ENCODE peak calls at places on chromosomes 6 and 20, in five cellular contexts. E, K, B, V and J are unnamed samples.

GRCh38 chr20:40683221-40683893 is 5.7 kb downstream of the MAFB start:
- ATAC-seq in E (no peak), K (no peak), B (no peak), V (no peak), J (peak; percentile 34)

GRCh38 chr6:152248987-152249386 is 388.2 kb downstream of the SYNE1 start:
- ATAC-seq in E (no peak), K (no peak), B (no peak), V (no peak), J (no peak)

GRCh38 chr6:165621950-165622349 is 41.1 kb downstream of the PDE10A start:
- ATAC-seq in E (no peak), K (no peak), B (no peak), V (no peak), J (no peak)

GRCh38 chr6:26502169-26502568 is 2.1 kb downstream of the BTN1A1 start:
- ATAC-seq in E (peak; percentile 63), K (peak; percentile 93), B (peak; percentile 75), V (no peak), J (no peak)

GRCh38 chr20:6680854-6681253 is 86.6 kb upstream of the BMP2 start:
- ATAC-seq in E (no peak), K (peak; percentile 54), B (no peak), V (no peak), J (no peak)

GRCh38 chr6:19349429-19349828 is 487.7 kb upstream of the ID4 start:
- ATAC-seq in E (no peak), K (no peak), B (no peak), V (no peak), J (no peak)

GRCh38 chr6:36577298-36577697 is 16.9 kb upstream of the SRSF3 start:
- ATAC-seq in E (peak; percentile 13), K (no peak), B (peak; percentile 7), V (peak; percentile 85), J (peak; percentile 46)

GRCh38 chr6:42394881-42395620 is 56.7 kb downstream of the TRERF1 start:
- ATAC-seq in E (no peak), K (no peak), B (no peak), V (peak; percentile 58), J (no peak)

GRCh38 chr20:25464501-25465204 is 57.2 kb downstream of the GINS1 start:
- ATAC-seq in E (no peak), K (no peak), B (no peak), V (no peak), J (no peak)

GRCh38 chr20:17399303-17399985 is 131.7 kb downstream of the BFSP1 start:
- ATAC-seq in E (no peak), K (no peak), B (no peak), V (no peak), J (no peak)
- TF ChIP-seq EP300 in E (no peak), K (no peak), B (no peak), V (no peak), J (no peak)

DNA sequence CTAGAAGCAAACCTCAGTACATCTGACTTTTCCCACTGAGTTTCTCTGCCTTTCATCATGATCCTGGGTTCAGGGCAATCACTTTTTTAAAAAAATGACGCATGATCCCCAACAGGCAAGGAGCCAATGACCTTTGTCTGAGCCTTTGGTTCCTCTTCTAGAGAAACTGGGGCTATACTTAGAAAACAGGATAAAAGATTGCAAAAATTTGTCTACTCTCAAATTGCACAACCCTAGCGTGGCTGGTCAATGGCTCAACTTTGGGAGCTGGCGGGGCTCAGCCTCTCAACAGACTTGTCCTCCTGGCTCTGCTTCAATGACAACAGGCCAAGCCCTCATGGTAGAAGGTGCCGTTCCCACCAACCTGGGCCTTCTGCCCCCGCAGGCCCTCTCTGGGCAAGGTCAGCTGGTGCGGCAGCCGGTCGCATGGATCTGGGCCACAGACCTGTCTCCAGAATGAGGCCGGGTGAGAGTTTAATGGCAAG is 48.7 kb downstream of the PDYN start:
- ATAC-seq in E (no peak), K (no peak), B (no peak), V (peak; percentile 61), J (peak; percentile 66)
- TF ChIP-seq POLR2AphosphoS5 in E (no peak), K (no peak), B (no peak), V (peak; percentile 90), J (peak; percentile 37)

GRCh38 chr6:11317885-11318771 is 85.7 kb upstream of the NEDD9 start:
- ATAC-seq in E (peak; percentile 83), K (peak; percentile 83), B (no peak), V (peak; percentile 59), J (peak; percentile 86)

GRCh38 chr6:11311970-11312369 is 79.5 kb upstream of the NEDD9 start:
- ATAC-seq in E (no peak), K (no peak), B (no peak), V (no peak), J (no peak)

GRCh38 chr6:11318835-11319813 is 86.7 kb upstream of the NEDD9 start:
- ATAC-seq in E (no peak), K (no peak), B (no peak), V (no peak), J (no peak)

GRCh38 chr6:11313207-11313606 is 80.7 kb upstream of the NEDD9 start:
- ATAC-seq in E (no peak), K (no peak), B (no peak), V (no peak), J (no peak)

DNA sequence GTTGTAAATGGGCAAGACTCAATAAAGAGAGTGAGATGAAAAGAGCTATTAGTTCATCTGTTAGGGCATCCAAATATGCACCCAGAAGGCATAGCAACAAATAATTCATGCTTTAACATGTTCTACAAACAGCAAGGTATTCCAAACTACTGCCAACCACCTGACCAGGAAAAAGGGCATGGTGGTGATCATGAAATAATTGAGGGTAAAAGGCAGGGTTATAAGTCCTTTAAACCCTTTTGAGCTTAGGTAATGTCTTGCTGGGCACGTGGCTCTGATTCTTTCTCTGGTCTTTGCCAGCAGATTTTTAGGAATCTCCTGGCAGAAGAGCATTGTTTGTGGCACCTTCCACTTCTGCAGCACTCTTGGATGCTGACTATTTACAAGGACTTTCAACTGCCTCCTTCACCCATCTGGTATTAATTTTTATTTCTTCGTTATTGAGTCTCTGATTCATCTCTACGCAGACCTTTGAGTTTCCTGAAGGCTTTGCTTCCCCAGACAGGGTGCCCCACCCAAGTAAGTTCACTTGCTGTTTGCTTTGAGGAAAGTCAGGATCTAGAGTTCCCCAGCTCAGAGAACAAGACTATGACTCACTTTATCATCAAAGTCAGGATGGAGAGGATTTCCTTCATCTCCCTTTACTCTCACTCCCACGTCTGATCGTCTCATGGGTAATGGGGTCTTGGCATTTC is 83.4 kb upstream of the NEDD9 start:
- ATAC-seq in E (no peak), K (no peak), B (no peak), V (no peak), J (peak; percentile 59)
- TF ChIP-seq EP300 in E (no peak), K (no peak), B (no peak), V (peak; percentile 43), J (no peak)

DNA sequence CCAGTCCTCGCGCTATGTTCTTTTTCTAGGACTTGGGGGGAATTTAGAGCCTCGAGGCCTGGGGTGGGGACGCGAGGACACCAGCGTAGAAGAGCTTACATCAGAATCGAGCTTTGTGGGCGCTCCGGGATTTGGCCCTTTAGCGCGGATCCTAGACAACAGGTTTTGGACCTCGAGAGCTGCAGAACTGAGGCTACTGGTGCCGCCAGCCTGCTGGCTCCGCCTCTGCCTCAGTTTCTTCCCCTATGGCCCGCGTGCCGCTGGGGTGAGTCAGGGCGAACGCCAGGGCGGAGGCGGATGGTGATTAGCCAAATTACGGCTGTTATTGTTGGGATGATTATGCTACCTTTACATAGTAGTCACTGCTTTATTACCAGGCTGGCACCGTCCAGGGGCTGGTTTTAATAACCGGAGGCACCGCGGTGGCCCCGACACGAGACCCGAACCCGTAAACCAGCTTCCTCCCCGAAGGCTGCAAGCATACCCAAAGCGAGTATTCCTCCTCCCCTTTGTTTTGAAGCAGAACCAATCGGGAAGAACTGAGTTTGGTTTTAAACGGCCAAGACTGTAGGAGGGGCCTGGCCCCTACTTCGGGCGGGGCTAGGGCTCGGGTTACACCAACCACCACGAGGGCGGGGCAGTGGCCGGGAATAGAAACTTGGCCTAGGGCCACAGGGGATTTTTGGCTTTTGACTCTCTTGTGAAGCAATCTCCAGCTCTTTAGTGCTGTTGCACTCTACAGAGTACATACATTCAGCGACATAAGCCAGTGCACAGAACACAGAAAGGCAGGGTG is 639 bp upstream of the GTPBP2 start:
- ATAC-seq in E (peak; percentile 86), K (peak; percentile 86), B (peak; percentile 75), V (peak; percentile 96), J (peak; percentile 88)
- TF ChIP-seq POLR2AphosphoS5 in E (peak; percentile 86), K (peak; percentile 89), B (peak; percentile 90), V (peak; percentile 77), J (peak; percentile 80)

GRCh38 chr20:53597085-53597482 is 3.4 kb upstream of the ZNF217 start:
- ATAC-seq in E (no peak), K (no peak), B (no peak), V (no peak), J (no peak)

GRCh38 chr20:53597521-53598120 is 4.0 kb upstream of the ZNF217 start:
- ATAC-seq in E (no peak), K (no peak), B (no peak), V (no peak), J (no peak)

GRCh38 chr20:53598140-53599038 is 4.8 kb upstream of the ZNF217 start:
- ATAC-seq in E (no peak), K (peak; percentile 42), B (no peak), V (no peak), J (no peak)

GRCh38 chr20:53595018-53595378 is 1.4 kb upstream of the ZNF217 start:
- ATAC-seq in E (no peak), K (no peak), B (no peak), V (no peak), J (no peak)

GRCh38 chr20:53594068-53595017 is 704 bp upstream of the ZNF217 start:
- ATAC-seq in E (peak; percentile 88), K (peak; percentile 77), B (peak; percentile 76), V (peak; percentile 97), J (peak; percentile 84)
- TF ChIP-seq EP300 in E (no peak), K (no peak), B (no peak), V (no peak), J (no peak)